ENCODE peak calls at places on chromosomes 5 and 9, in nine cellular contexts. P is CD4-positive, alpha-beta T cell; O is bronchial epithelial cell; T is Caco-2; S is RWPE1; L is epithelial cell of esophagus; M is K562; Y is GM10248; A is A549. K is an unnamed sample.

GRCh38 chr9:133760713-133761290 is 22.6 kb upstream of the SARDH start:
- DNase-seq in P (no peak), O (no peak), T (no peak), S (no peak), L (no peak), M (no peak), Y (no peak), A (no peak), K (no peak)

GRCh38 chr5:132094393-132095076 is 20.9 kb downstream of the CSF2 start:
- DNase-seq in P (no peak), O (peak), T (no peak), S (peak), L (peak), M (no peak), Y (no peak), A (peak), K (no peak)

GRCh38 chr9:121861501-121862180 is 210.2 kb downstream of the DAB2IP start:
- DNase-seq in P (no peak), O (no peak), T (peak), S (peak), L (peak), M (peak), Y (peak), A (peak), K (no peak)

GRCh38 chr9:92327283-92327850 is 1.6 kb downstream of the CENPP start:
- DNase-seq in P (no peak), O (peak), T (no peak), S (peak), L (peak), M (no peak), Y (no peak), A (no peak), K (no peak)

GRCh38 chr5:14928661-14929060 is 57.1 kb upstream of the ANKH start:
- DNase-seq in P (no peak), O (peak), T (no peak), S (peak), L (peak), M (no peak), Y (no peak), A (no peak), K (no peak)

GRCh38 chr5:115369430-115370144 is 73.1 kb upstream of the CCDC112 start:
- DNase-seq in P (no peak), O (no peak), T (no peak), S (no peak), L (no peak), M (no peak), Y (no peak), A (no peak), K (no peak)

GRCh38 chr9:17476401-17476800 is 102.5 kb upstream of the SH3GL2 start:
- DNase-seq in P (no peak), O (no peak), T (no peak), S (no peak), L (no peak), M (no peak), Y (no peak), A (no peak), K (no peak)

GRCh38 chr9:34125681-34126206 is 754 bp downstream of the DCAF12 start:
- DNase-seq in P (no peak), O (peak), T (no peak), S (peak), L (peak), M (peak), Y (no peak), A (peak), K (no peak)

GRCh38 chr5:68542207-68542606 is 326.7 kb downstream of the PIK3R1 start:
- DNase-seq in P (no peak), O (peak), T (no peak), S (peak), L (peak), M (no peak), Y (no peak), A (no peak), K (no peak)

GRCh38 chr5:142201471-142201887 is 92.9 kb downstream of the NDFIP1 start:
- DNase-seq in P (no peak), O (peak), T (no peak), S (peak), L (peak), M (no peak), Y (no peak), A (peak), K (no peak)

GRCh38 chr9:88628811-88629210 is 93.8 kb downstream of the NXNL2 start:
- DNase-seq in P (no peak), O (no peak), T (no peak), S (no peak), L (no peak), M (no peak), Y (no peak), A (no peak), K (no peak)

GRCh38 chr9:543478-543877 is 298.0 kb upstream of the DMRT1 start:
- DNase-seq in P (no peak), O (no peak), T (no peak), S (no peak), L (no peak), M (no peak), Y (no peak), A (no peak), K (no peak)
- TF ChIP-seq CTCF in P (no peak), O (no peak), T (no peak), S (no peak), L (no peak), M (no peak), Y (no peak), A (no peak), K (no peak)

GRCh38 chr5:76754765-76755164 is 38.8 kb downstream of the F2R start:
- DNase-seq in P (no peak), O (no peak), T (no peak), S (no peak), L (peak), M (no peak), Y (no peak), A (no peak), K (no peak)

GRCh38 chr5:76755779-76756637 is 40.1 kb downstream of the F2R start:
- DNase-seq in P (no peak), O (no peak), T (peak), S (no peak), L (no peak), M (no peak), Y (no peak), A (no peak), K (no peak)

GRCh38 chr5:76757049-76757448 is 41.1 kb downstream of the F2R start:
- DNase-seq in P (no peak), O (no peak), T (no peak), S (no peak), L (no peak), M (no peak), Y (no peak), A (no peak), K (no peak)

GRCh38 chr5:76746677-76747076 is 30.8 kb downstream of the F2R start:
- DNase-seq in P (no peak), O (no peak), T (no peak), S (no peak), L (no peak), M (no peak), Y (no peak), A (no peak), K (no peak)

GRCh38 chr5:76751291-76751690 is 35.4 kb downstream of the F2R start:
- DNase-seq in P (no peak), O (peak), T (no peak), S (no peak), L (peak), M (no peak), Y (no peak), A (no peak), K (no peak)
- TF ChIP-seq CTCF in P (no peak), O (no peak), T (no peak), S (no peak), L (no peak), M (no peak), Y (no peak), A (no peak), K (no peak)

GRCh38 chr5:43231977-43232376 is 40.0 kb downstream of the NIM1K start:
- DNase-seq in P (no peak), O (peak), T (no peak), S (no peak), L (peak), M (no peak), Y (no peak), A (peak), K (no peak)
- TF ChIP-seq CTCF in P (no peak), O (peak), T (peak), S (no peak), L (peak), M (peak), Y (peak), A (peak), K (no peak)

DNA sequence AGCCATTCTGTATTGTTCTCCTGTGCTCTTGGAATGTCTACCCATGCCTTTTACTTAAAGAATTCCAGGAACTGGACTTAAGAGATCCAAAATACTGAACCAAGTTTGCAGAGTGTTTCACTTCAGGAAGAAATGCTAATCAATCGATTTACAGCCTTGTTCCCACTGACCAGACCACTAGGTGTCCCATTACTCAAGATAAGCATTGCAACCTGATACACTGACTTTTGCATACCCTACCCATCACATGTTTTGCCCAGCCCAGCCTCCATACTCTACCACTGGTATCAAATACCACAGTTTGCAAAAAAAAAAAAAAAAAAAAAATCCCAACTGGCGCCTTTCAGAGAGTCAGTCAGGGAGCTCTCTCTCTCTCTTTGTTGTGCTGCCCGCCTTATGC is 550.8 kb downstream of the CDH9 start:
- DNase-seq in P (no peak), O (no peak), T (no peak), S (no peak), L (no peak), M (no peak), Y (no peak), A (no peak), K (no peak)
- TF ChIP-seq CTCF in P (no peak), O (no peak), T (no peak), S (no peak), L (no peak), M (no peak), Y (no peak), A (no peak), K (no peak)

GRCh38 chr9:19408693-19409405 is at the start of gene ACER2:
- DNase-seq in P (peak), O (peak), T (peak), S (peak), L (peak), M (peak), Y (peak), A (peak), K (peak)
- TF ChIP-seq CTCF in P (no peak), O (peak), T (no peak), S (no peak), L (no peak), M (no peak), Y (peak), A (no peak), K (peak)

GRCh38 chr9:115373000-115373709 is 255.2 kb upstream of the TNC start:
- DNase-seq in P (no peak), O (peak), T (peak), S (peak), L (peak), M (no peak), Y (peak), A (peak), K (no peak)
- TF ChIP-seq CTCF in P (no peak), O (peak), T (no peak), S (no peak), L (peak), M (no peak), Y (no peak), A (no peak), K (no peak)

GRCh38 chr5:57094753-57095683 is 78.8 kb upstream of the GPBP1 start:
- DNase-seq in P (no peak), O (peak), T (peak), S (no peak), L (peak), M (no peak), Y (no peak), A (peak), K (no peak)
- TF ChIP-seq CTCF in P (no peak), O (peak), T (peak), S (no peak), L (peak), M (peak), Y (peak), A (no peak), K (no peak)

DNA sequence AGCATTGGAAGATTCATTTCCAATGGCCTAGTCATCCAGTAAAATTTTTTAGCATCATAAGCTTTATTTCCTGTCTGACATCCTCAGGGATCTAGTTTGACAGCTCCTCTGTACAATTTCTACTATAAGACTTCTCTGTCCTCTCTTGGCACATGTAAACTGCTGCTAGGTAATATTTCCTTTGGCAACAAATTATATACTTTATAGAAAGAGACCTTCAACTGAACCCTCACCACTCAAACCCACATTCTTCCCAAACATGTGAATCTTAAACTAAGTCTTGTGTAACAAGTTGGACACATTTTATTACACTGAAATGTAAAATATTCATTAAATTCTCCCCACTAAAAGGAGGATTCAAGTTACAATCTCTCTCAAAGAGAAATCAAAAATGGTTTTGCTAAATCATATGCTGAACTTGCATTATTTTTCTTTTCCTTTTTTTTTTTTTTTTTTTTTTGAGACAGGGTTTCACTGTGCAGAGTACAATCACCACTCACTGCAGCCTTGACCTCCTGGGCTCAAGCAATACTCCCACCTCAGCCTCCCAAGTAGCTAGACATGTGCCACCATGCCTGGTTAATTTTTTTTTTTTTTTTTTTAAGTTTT is 36.9 kb downstream of the SCAI start:
- DNase-seq in P (no peak), O (no peak), T (no peak), S (no peak), L (no peak), M (no peak), Y (no peak), A (no peak), K (no peak)
- TF ChIP-seq CTCF in P (no peak), O (no peak), T (no peak), S (no peak), L (no peak), M (no peak), Y (no peak), A (no peak), K (no peak)

GRCh38 chr5:180170111-180170809 is 38.8 kb downstream of the RASGEF1C start:
- DNase-seq in P (no peak), O (no peak), T (no peak), S (no peak), L (no peak), M (peak), Y (peak), A (no peak), K (no peak)

GRCh38 chr5:180173198-180173544 is 35.8 kb downstream of the RASGEF1C start:
- DNase-seq in P (no peak), O (no peak), T (no peak), S (no peak), L (no peak), M (no peak), Y (no peak), A (no peak), K (no peak)

GRCh38 chr5:180170810-180171567 is 38.0 kb downstream of the RASGEF1C start:
- DNase-seq in P (no peak), O (no peak), T (no peak), S (no peak), L (no peak), M (peak), Y (peak), A (no peak), K (no peak)

GRCh38 chr5:180172447-180173197 is 36.4 kb downstream of the RASGEF1C start:
- DNase-seq in P (no peak), O (no peak), T (no peak), S (no peak), L (no peak), M (peak), Y (peak), A (no peak), K (no peak)

DNA sequence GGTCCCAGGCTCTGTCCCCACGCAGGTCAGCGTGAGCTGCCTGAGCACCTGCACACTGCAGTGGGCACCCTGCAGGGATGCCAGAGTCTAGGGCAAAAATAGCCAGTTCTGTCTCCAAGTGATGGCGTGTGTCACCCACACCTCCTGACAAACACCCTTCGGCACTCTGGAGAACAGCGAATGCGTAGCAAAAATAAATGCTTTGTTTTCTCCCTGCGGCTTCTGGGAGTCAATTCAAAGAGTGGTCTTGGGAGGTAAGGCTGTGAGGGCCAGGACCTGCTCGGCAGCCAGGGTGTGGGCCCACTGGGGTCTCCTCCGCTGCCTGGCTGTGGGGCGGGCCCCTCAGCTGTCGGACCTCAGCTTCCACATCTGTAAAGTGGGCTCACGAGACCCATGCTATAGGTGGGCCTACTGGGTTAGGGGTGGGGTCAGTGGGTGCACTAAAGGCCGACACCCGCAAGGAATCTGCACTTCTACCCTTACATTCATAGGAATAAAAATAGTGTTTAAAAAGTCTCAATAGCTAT is 37.4 kb downstream of the RASGEF1C start:
- DNase-seq in P (no peak), O (no peak), T (no peak), S (no peak), L (no peak), M (peak), Y (no peak), A (no peak), K (no peak)
- TF ChIP-seq CTCF in P (no peak), O (no peak), T (no peak), S (no peak), L (no peak), M (no peak), Y (no peak), A (no peak), K (no peak)

DNA sequence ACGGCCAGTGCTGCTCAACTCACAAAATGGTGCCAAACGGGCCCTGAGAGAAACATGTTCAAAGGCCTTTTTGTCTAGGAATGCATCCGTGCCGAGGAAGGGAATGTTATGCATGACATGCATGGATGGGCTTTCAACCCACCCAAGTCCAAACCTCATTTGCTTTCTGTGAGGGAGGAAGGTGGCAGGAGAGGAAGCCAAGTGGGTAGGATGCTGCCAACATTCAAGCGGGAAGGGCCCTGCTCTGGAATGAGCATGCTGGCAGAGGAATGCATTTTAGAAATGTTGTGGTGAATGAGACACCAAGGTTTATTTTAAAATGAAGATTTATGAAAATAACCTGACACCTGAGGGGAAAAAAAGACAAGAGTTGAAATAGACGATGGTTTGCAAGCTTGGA is 479.1 kb downstream of the CCDC171 start:
- DNase-seq in P (no peak), O (no peak), T (no peak), S (no peak), L (no peak), M (no peak), Y (no peak), A (no peak), K (no peak)
- TF ChIP-seq CTCF in P (no peak), O (no peak), T (no peak), S (no peak), L (no peak), M (no peak), Y (no peak), A (no peak), K (no peak)